ENCODE peak calls at places on chromosomes 2 and 18, in six cellular contexts. Q is astrocyte of the cerebellum, R is HepG2, E is thyroid gland, U is stomach, S is sigmoid colon. O is an unnamed sample.

GRCh38 chr2:37228788-37229187 is 2.6 kb downstream of the CEBPZ start:
- DNase-seq in U (no peak), E (no peak), Q (no peak), S (no peak), R (no peak), O (no peak)

GRCh38 chr2:45637440-45637839 is 14.0 kb upstream of the PRKCE start:
- DNase-seq in S (no peak), U (no peak), E (no peak), Q (peak; percentile 39), R (no peak), O (no peak)

GRCh38 chr2:69163109-69163508 is 150.1 kb downstream of the ANTXR1 start:
- DNase-seq in R (no peak), E (peak; percentile 30), Q (peak; percentile 75), U (no peak), S (no peak), O (peak; percentile 96)

GRCh38 chr2:127225186-127225960 is 5.3 kb upstream of the CYP27C1 start:
- DNase-seq in R (no peak), Q (peak; percentile 40), U (no peak), S (no peak), E (no peak), O (no peak)

GRCh38 chr2:45941758-45942738 is 290.6 kb downstream of the PRKCE start:
- DNase-seq in R (no peak), S (no peak), U (no peak), E (no peak), Q (no peak), O (no peak)

GRCh38 chr2:21422050-21422449 is 298.3 kb downstream of the TDRD15 start:
- DNase-seq in Q (no peak), U (no peak), S (no peak), R (peak; percentile 23), E (no peak), O (no peak)

GRCh38 chr2:184416514-184416913 is 181.8 kb upstream of the ZNF804A start:
- DNase-seq in E (no peak), U (no peak), Q (no peak), S (no peak), R (no peak), O (no peak)

GRCh38 chr2:208064220-208064951 is 39.1 kb upstream of the PLEKHM3 start:
- DNase-seq in S (no peak), E (no peak), Q (peak; percentile 96), R (peak; percentile 15), U (no peak), O (peak; percentile 64)

GRCh38 chr2:235105821-235106359 is 154.1 kb downstream of the SH3BP4 start:
- DNase-seq in U (no peak), R (peak; percentile 68), Q (no peak), S (no peak), E (no peak), O (no peak)

GRCh38 chr2:152223997-152224396 is 48.4 kb upstream of the STAM2 start:
- DNase-seq in E (no peak), S (no peak), Q (no peak), U (no peak), R (no peak), O (no peak)

GRCh38 chr18:47461977-47462376 is 210.5 kb upstream of the SKOR2 start:
- DNase-seq in Q (no peak), U (no peak), S (no peak), E (no peak), R (no peak), O (no peak)

GRCh38 chr2:31331156-31331555 is 83.4 kb downstream of the XDH start:
- DNase-seq in Q (no peak), U (no peak), S (no peak), E (no peak), R (no peak), O (no peak)

GRCh38 chr18:22345733-22346132 is 72.0 kb downstream of the CTAGE1 start:
- DNase-seq in U (no peak), S (no peak), Q (no peak), E (peak; percentile 39), R (no peak), O (no peak)

GRCh38 chr2:181140414-181140813 is 160.0 kb downstream of the UBE2E3 start:
- DNase-seq in U (no peak), E (no peak), S (no peak), R (no peak), Q (no peak), O (no peak)

GRCh38 chr2:100924520-100925451 is 77.3 kb upstream of the RPL31 start:
- DNase-seq in E (no peak), S (no peak), R (no peak), Q (peak; percentile 32), U (peak; percentile 35), O (peak; percentile 68)

GRCh38 chr18:59267511-59268126 is 5.6 kb downstream of the RAX start:
- DNase-seq in E (no peak), S (no peak), U (no peak), Q (no peak), R (no peak), O (no peak)

GRCh38 chr2:233165895-233166661 is 85.4 kb upstream of the ATG16L1 start:
- DNase-seq in U (peak; percentile 33), R (no peak), Q (no peak), S (peak; percentile 71), E (peak; percentile 8), O (no peak)

GRCh38 chr18:49431563-49431962 is 28.9 kb downstream of the DYM start:
- DNase-seq in R (no peak), E (no peak), Q (no peak), U (no peak), S (no peak), O (no peak)

GRCh38 chr2:240885566-240885965 is 10.4 kb downstream of the MAB21L4 start:
- DNase-seq in R (no peak), U (no peak), E (no peak), Q (no peak), S (no peak), O (no peak)

GRCh38 chr2:3223080-3223923 is 154.3 kb downstream of the EIPR1 start:
- DNase-seq in S (no peak), Q (no peak), R (no peak), E (no peak), U (no peak), O (no peak)

GRCh38 chr2:158969717-158970521 is 1.5 kb downstream of the TANC1 start:
- DNase-seq in S (peak; percentile 70), E (peak; percentile 68), Q (no peak), R (no peak), U (peak; percentile 63), O (no peak)

GRCh38 chr2:48711343-48711742 is 44.2 kb downstream of the LHCGR start:
- DNase-seq in U (no peak), S (no peak), R (no peak), Q (no peak), E (no peak), O (no peak)

GRCh38 chr2:238999290-238999741 is 151.4 kb downstream of the TWIST2 start:
- DNase-seq in R (peak; percentile 26), E (peak; percentile 78), U (no peak), Q (no peak), S (peak; percentile 81), O (no peak)

GRCh38 chr2:188291142-188291616 is 495 bp upstream of the GULP1 start:
- DNase-seq in Q (peak; percentile 8), E (peak; percentile 48), U (peak; percentile 61), S (no peak), R (no peak), O (no peak)

GRCh38 chr18:24831871-24832665 is 371.6 kb downstream of the HRH4 start:
- DNase-seq in Q (no peak), U (no peak), R (no peak), E (no peak), S (no peak), O (no peak)

GRCh38 chr2:237687666-237688065 is 60.3 kb downstream of the LRRFIP1 start:
- DNase-seq in R (peak; percentile 90), U (peak; percentile 67), E (peak; percentile 59), S (peak; percentile 98), Q (peak; percentile 84), O (no peak)

GRCh38 chr2:17470855-17471641 is 47.2 kb downstream of the RAD51AP2 start:
- DNase-seq in R (peak; percentile 71), S (no peak), E (no peak), Q (peak; percentile 34), U (no peak), O (no peak)

GRCh38 chr2:43159797-43160196 is 66.6 kb downstream of the ZFP36L2 start:
- DNase-seq in U (no peak), R (no peak), E (no peak), S (no peak), Q (no peak), O (no peak)

DNA sequence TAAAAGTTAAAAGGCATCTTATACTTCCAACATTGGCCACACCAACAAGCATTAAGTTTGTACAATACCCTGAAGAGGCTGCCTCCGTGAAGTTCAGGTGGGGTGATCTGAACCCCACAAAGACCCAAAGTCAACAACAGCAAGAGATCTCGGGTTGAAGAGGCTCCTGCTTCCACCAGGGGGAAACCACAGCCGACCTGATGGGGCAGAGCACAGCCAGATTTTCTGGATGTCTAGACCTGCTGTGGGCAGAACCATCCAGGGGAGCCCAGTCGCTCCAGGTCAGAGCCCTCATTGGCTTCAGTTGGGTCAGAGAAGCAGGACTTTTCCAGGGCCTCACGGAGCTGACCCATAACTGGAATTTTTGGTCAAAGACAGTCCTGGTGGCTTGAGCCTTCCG is 66.5 kb upstream of the ACKR3 start:
- DNase-seq in U (no peak), Q (no peak), S (no peak), E (peak; percentile 25), R (no peak), O (no peak)
- TF ChIP-seq CTCF in U (no peak), Q (peak; percentile 24), S (no peak), E (no peak), R (no peak), O (peak; percentile 23)

GRCh38 chr2:217853961-217854360 is 148.8 kb downstream of the TNS1 start:
- DNase-seq in E (no peak), U (no peak), Q (no peak), R (no peak), S (no peak), O (no peak)
- H3K4me3 ChIP-seq in E (no peak overlapping the region), U (no peak overlapping the region), Q (no peak overlapping the region), R (no peak overlapping the region), S (no peak overlapping the region), O (no peak overlapping the region)

DNA sequence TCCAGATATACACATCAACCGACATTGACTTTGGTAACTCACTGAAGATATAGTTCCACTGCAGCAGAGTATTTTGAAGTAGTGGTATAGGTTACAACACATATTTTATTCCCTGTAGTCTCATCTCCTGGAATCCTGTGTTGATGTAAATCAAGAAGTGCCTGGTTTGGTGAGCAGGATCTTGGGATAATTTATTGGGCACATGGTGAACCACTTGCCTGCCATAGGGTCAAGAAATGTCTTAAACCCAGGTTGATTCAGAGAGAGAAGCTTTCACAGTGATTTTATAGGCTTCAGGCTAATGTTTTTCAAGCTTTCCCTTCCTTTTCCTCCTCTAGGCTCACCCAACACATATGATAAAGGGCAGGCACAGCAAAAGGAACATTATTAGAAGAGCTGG is 24.6 kb downstream of the CCDC85A start:
- DNase-seq in E (no peak), S (no peak), Q (no peak), R (no peak), U (no peak), O (no peak)
- TF ChIP-seq CTCF in E (no peak), S (no peak), Q (no peak), R (no peak), U (no peak), O (no peak)

GRCh38 chr2:64638502-64639120 is 15.1 kb downstream of the SERTAD2 start:
- DNase-seq in Q (no peak), E (no peak), R (no peak), U (no peak), S (no peak), O (no peak)
- H3K4me3 ChIP-seq in Q (no peak overlapping the region), E (no peak overlapping the region), R (no peak overlapping the region), U (no peak overlapping the region), S (no peak overlapping the region), O (no peak overlapping the region)

O was measured in retinal pigment epithelial cell.